ENCODE peak calls at places on chromosome 9, in four cellular contexts. C, T, N and Q are unnamed samples.

GRCh38 chr9:94096819-94097577 is 12.7 kb downstream of the PTPDC1 start:
- DNase-seq in C (no peak), T (no peak), N (no peak), Q (no peak)

GRCh38 chr9:37963936-37964739 is 60.2 kb upstream of the SLC25A51 start:
- DNase-seq in C (peak), T (no peak), N (no peak), Q (peak)

GRCh38 chr9:97531750-97532383 is 30.4 kb downstream of the TMOD1 start:
- DNase-seq in C (no peak), T (no peak), N (no peak), Q (no peak)

GRCh38 chr9:21030389-21031035 is 928 bp downstream of the HACD4 start:
- DNase-seq in C (no peak), T (peak), N (no peak), Q (no peak)

GRCh38 chr9:121781701-121782464 is 130.4 kb downstream of the DAB2IP start:
- DNase-seq in C (no peak), T (no peak), N (peak), Q (peak)

GRCh38 chr9:116549061-116549664 is 137.9 kb upstream of the TRIM32 start:
- DNase-seq in C (peak), T (no peak), N (peak), Q (peak)

GRCh38 chr9:89603629-89604462 is 966 bp upstream of the GADD45G start:
- DNase-seq in C (peak), T (no peak), N (peak), Q (peak)

GRCh38 chr9:122402403-122403268 is 31.8 kb downstream of the PTGS1 start:
- DNase-seq in C (no peak), T (no peak), N (no peak), Q (no peak)

GRCh38 chr9:82223442-82223841 is 234.9 kb downstream of the SPATA31D1 start:
- DNase-seq in C (no peak), T (no peak), N (no peak), Q (no peak)

GRCh38 chr9:121888438-121888775 is 204.7 kb downstream of the TTLL11 start:
- DNase-seq in C (peak), T (no peak), N (no peak), Q (no peak)

GRCh38 chr9:89372230-89372816 is 54.0 kb downstream of the SECISBP2 start:
- DNase-seq in C (no peak), T (peak), N (no peak), Q (no peak)

GRCh38 chr9:84447305-84447704 is 106.7 kb upstream of the SLC28A3 start:
- DNase-seq in C (no peak), T (no peak), N (no peak), Q (no peak)

GRCh38 chr9:18824095-18824666 is 208.8 kb downstream of the SAXO1 start:
- DNase-seq in C (no peak), T (peak), N (peak), Q (no peak)

GRCh38 chr9:111400564-111400898 is 70.5 kb upstream of the OR2K2 start:
- DNase-seq in C (no peak), T (no peak), N (no peak), Q (no peak)

GRCh38 chr9:133643978-133644760 is 8.0 kb downstream of the DBH start:
- DNase-seq in C (no peak), T (no peak), N (no peak), Q (peak)

GRCh38 chr9:83061036-83061435 is 1.9 kb downstream of the RASEF start:
- DNase-seq in C (no peak), T (no peak), N (no peak), Q (no peak)

GRCh38 chr9:133732351-133733073 is 5.6 kb downstream of the SARDH start:
- DNase-seq in C (no peak), T (no peak), N (peak), Q (no peak)

GRCh38 chr9:72025956-72026355 is 34.5 kb downstream of the C9orf57 start:
- DNase-seq in C (no peak), T (no peak), N (no peak), Q (no peak)

GRCh38 chr9:33076031-33076359 is 479 bp downstream of the SMU1 start:
- DNase-seq in C (no peak), T (no peak), N (no peak), Q (no peak)

GRCh38 chr9:127854169-127854833 is at the start of gene ENG:
- DNase-seq in C (peak), T (no peak), N (peak), Q (peak)

GRCh38 chr9:95010431-95010838 is 283.9 kb downstream of the AOPEP start:
- DNase-seq in C (no peak), T (no peak), N (no peak), Q (no peak)

GRCh38 chr9:116234091-116234490 is 80.5 kb downstream of the PAPPA start:
- DNase-seq in C (no peak), T (no peak), N (no peak), Q (no peak)

GRCh38 chr9:27198175-27198574 is 89.2 kb downstream of the TEK start:
- DNase-seq in C (no peak), T (no peak), N (no peak), Q (no peak)

GRCh38 chr9:127122176-127123151 is at the start of gene ANGPTL2:
- DNase-seq in C (peak), T (peak), N (peak), Q (peak)

GRCh38 chr9:103304797-103305196 is 309.7 kb downstream of the CYLC2 start:
- DNase-seq in C (no peak), T (no peak), N (no peak), Q (no peak)

DNA sequence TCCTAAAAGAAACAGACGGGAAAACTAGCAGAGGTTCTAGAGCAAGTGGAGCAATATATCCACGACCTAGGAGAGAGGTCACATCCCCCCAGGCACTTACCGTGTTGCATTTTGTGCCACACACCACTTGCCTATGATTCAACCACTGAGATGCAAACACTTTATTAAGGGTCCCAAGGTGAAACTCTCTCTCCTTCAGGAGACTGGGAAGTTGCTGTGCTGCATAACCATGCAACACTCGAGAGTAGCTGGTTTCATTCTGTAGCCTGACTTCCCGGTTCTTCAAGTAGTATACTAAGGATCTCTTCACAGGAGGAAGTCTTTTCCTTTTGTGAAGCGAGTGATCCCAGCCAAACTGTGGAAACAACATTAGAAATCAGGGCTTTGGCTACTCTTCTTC is 1.6 kb downstream of the DCAF12 start:
- DNase-seq in C (no peak), T (no peak), N (no peak), Q (no peak)
- H3K4me3 ChIP-seq in C (peak), T (peak), N (peak), Q (peak)

GRCh38 chr9:4296217-4296616 is 3.7 kb downstream of the GLIS3 start:
- DNase-seq in C (no peak), T (no peak), N (no peak), Q (no peak)

GRCh38 chr9:4298255-4299005 is 1.4 kb downstream of the GLIS3 start:
- DNase-seq in C (peak), T (peak), N (peak), Q (no peak)

GRCh38 chr9:4297795-4298254 is 2.0 kb downstream of the GLIS3 start:
- DNase-seq in C (peak), T (peak), N (peak), Q (no peak)

GRCh38 chr9:4299006-4299795 is 667 bp downstream of the GLIS3 start:
- DNase-seq in C (peak), T (peak), N (peak), Q (no peak)

DNA sequence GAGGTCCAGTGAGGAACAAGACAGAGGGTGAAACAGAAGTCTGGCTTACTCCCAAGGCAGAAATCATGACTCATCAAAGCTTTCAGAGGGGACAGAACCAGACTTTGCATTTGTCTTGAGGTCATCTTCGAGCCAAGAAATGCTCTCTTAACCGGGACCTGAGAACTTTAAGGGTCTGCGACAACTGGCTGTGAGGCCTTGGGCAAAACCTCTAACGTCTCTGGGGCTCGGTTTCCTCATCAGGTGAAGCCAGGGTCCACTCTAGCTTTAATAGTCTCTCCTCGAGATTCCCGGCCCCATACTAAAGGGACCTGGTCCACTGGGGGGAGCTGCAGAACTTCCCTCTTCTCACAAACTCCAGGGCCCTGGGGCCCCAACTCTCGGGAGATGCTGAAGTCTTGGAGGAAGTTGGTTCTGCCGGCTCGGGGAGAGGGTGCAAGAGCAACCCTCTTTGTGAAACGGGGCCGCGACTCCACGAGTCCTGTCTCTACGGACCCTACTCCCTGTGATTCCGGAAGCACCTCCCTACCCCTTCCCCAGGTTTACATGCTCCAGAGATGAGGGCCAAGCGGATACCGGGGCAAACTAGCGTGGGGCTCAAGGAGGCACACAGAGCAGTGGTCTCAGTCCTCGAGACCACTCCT is 2.6 kb downstream of the GLIS3 start:
- DNase-seq in C (peak), T (peak), N (peak), Q (no peak)
- TF ChIP-seq CTCF in C (peak), T (peak), N (no peak), Q (no peak)

DNA sequence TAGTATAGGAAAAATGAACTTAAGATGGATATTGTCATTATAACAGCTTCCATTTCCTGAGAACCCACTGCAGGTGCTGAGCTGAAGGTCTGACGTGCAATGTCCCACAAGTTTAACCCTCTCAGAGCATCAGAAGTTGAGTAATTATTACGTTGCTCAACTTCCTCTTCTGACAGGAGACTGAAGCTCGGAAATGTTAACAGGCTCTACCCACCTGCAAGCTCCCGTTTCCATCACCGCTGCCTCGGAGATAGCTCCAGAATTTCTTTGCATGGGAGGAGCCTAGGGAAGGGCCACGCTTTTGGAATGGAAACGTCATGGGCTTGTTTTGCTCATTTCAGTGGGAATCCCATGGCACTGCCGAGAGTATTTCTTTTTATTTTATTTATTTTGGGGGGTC is 1.0 kb upstream of the NTMT1 start:
- DNase-seq in C (no peak), T (peak), N (no peak), Q (no peak)
- H3K4me3 ChIP-seq in C (peak), T (no peak), N (peak), Q (no peak)

GRCh38 chr9:8514760-8515159 is 715.2 kb upstream of the DMAC1 start:
- DNase-seq in C (no peak), T (no peak), N (no peak), Q (peak)
- TF ChIP-seq CTCF in C (no peak), T (no peak), N (no peak), Q (peak)

GRCh38 chr9:137590123-137590468 is 216 bp downstream of the ZMYND19 start:
- DNase-seq in C (no peak), T (no peak), N (no peak), Q (no peak)
- H3K4me3 ChIP-seq in C (peak), T (peak), N (no peak), Q (peak)

GRCh38 chr9:130327781-130328348 is 62.3 kb downstream of the HMCN2 start:
- DNase-seq in C (peak), T (no peak), N (no peak), Q (peak)
- TF ChIP-seq CTCF in C (no peak), T (no peak), N (no peak), Q (peak)